ENCODE peak calls at places on chromosome 7, in nine cellular contexts. D, N, E, Y, I, X, T, G and P are unnamed samples.

GRCh38 chr7:152851326-152851725 is 91.8 kb downstream of the ACTR3B start:
- DNase-seq in Y (no peak), D (no peak), G (no peak), E (no peak), N (no peak), T (no peak), I (no peak), X (no peak), P (no peak)

GRCh38 chr7:157554393-157555238 is 217.8 kb downstream of the DNAJB6 start:
- DNase-seq in Y (peak; percentile 49), I (no peak), N (no peak), G (no peak), X (no peak), D (no peak), T (no peak), E (no peak), P (no peak)

GRCh38 chr7:129793506-129794310 is 159.1 kb downstream of the UBE2H start:
- DNase-seq in X (no peak), G (no peak), T (no peak), D (no peak), I (no peak), E (no peak), N (no peak), Y (peak; percentile 47), P (no peak)

GRCh38 chr7:44331682-44332081 is 6.3 kb upstream of the CAMK2B start:
- DNase-seq in E (no peak), Y (no peak), G (no peak), X (no peak), I (no peak), T (no peak), N (peak; percentile 51), D (no peak), P (no peak)

GRCh38 chr7:156318426-156318825 is 322.1 kb upstream of the RNF32 start:
- DNase-seq in D (no peak), N (no peak), E (no peak), X (no peak), G (no peak), Y (no peak), I (no peak), T (no peak), P (no peak)

GRCh38 chr7:129108583-129108982 is 35.9 kb upstream of the TSPAN33 start:
- DNase-seq in D (no peak), I (no peak), E (no peak), Y (no peak), N (peak; percentile 28), T (no peak), G (no peak), X (no peak), P (no peak)

GRCh38 chr7:126845331-126845730 is 407.4 kb downstream of the GRM8 start:
- DNase-seq in D (no peak), T (no peak), E (no peak), G (no peak), Y (no peak), N (peak; percentile 4), I (no peak), X (no peak), P (no peak)

GRCh38 chr7:27208998-27209397 is 9.1 kb upstream of the HOXA13 start:
- DNase-seq in G (no peak), X (no peak), N (no peak), T (no peak), E (no peak), D (no peak), Y (no peak), I (no peak), P (no peak)

GRCh38 chr7:94913391-94913790 is 6.0 kb downstream of the PPP1R9A start:
- DNase-seq in X (no peak), G (no peak), D (no peak), I (no peak), E (no peak), N (no peak), T (no peak), Y (no peak), P (no peak)

GRCh38 chr7:31443457-31443856 is 70.4 kb upstream of the ITPRID1 start:
- DNase-seq in X (no peak), D (no peak), G (peak; percentile 20), I (no peak), N (peak; percentile 42), T (peak; percentile 23), Y (no peak), E (peak; percentile 48), P (peak; percentile 57)

GRCh38 chr7:157439761-157440160 is 103.0 kb downstream of the DNAJB6 start:
- DNase-seq in E (no peak), Y (peak; percentile 47), T (no peak), N (no peak), X (no peak), D (no peak), I (no peak), G (no peak), P (no peak)

GRCh38 chr7:116671681-116672595 is at the start of gene MET:
- DNase-seq in Y (peak; percentile 86), G (peak; percentile 90), I (peak; percentile 77), X (peak; percentile 82), T (peak; percentile 60), E (peak; percentile 75), N (peak; percentile 81), D (peak; percentile 66), P (peak; percentile 93)

GRCh38 chr7:70940597-70940996 is 191.3 kb upstream of the GALNT17 start:
- DNase-seq in E (no peak), D (no peak), N (no peak), I (no peak), G (no peak), T (no peak), Y (no peak), X (no peak), P (no peak)

GRCh38 chr7:1418505-1419309 is 40.6 kb downstream of the MICALL2 start:
- DNase-seq in I (no peak), Y (no peak), D (no peak), X (no peak), E (peak; percentile 51), N (peak; percentile 15), T (no peak), G (no peak), P (peak; percentile 30)

GRCh38 chr7:36021917-36022550 is 131.0 kb upstream of the EEPD1 start:
- DNase-seq in I (no peak), G (no peak), N (no peak), D (no peak), E (no peak), T (peak; percentile 27), X (no peak), Y (no peak), P (no peak)

GRCh38 chr7:28169166-28169713 is 11.4 kb downstream of the JAZF1 start:
- DNase-seq in X (no peak), G (no peak), I (no peak), Y (no peak), T (no peak), E (peak; percentile 42), D (no peak), N (peak; percentile 39), P (no peak)

GRCh38 chr7:22256702-22257101 is 100.3 kb downstream of the RAPGEF5 start:
- DNase-seq in D (no peak), G (no peak), N (peak; percentile 36), Y (no peak), I (no peak), T (no peak), E (no peak), X (no peak), P (no peak)
- TF ChIP-seq CTCF in D (no peak), G (peak; percentile 15), N (no peak), Y (no peak), I (no peak), T (no peak), E (no peak), X (no peak), P (no peak)

GRCh38 chr7:100364480-100364879 is 6.6 kb downstream of the PILRB start:
- DNase-seq in Y (no peak), N (no peak), X (no peak), I (no peak), E (no peak), T (no peak), D (no peak), G (no peak), P (no peak)
- TF ChIP-seq CTCF in Y (no peak), N (no peak), X (no peak), I (no peak), E (no peak), T (no peak), D (no peak), G (no peak), P (no peak)

DNA sequence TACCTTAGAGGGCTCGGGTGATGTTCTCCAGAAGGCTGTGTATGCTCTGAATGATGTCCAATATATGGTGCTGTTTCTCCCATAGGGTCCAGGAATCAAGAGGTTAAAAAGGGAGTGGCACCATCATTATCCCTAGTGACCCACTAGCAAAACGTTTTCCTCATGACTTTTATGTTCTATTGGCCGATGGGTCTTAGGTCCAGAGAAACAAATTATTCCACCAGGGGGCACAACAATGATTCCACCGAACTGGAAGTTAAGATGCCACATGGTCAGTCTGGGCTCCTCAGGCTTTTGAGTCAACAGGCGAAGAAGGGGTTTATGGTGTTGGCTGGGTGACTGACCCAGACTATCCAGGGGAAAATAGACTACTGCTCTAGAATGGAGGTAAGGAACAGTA is 256.1 kb downstream of the COBL start:
- DNase-seq in T (no peak), G (no peak), X (no peak), Y (no peak), D (no peak), E (peak; percentile 16), N (no peak), I (no peak), P (peak; percentile 26)
- TF ChIP-seq CTCF in T (no peak), G (no peak), X (no peak), Y (no peak), D (no peak), E (no peak), N (peak; percentile 13), I (no peak), P (no peak)

GRCh38 chr7:142590077-142590476 is 159.2 kb upstream of the PRSS1 start:
- DNase-seq in I (no peak), G (no peak), T (no peak), X (no peak), Y (no peak), D (no peak), E (no peak), N (no peak), P (no peak)

GRCh38 chr7:142586611-142587010 is 162.7 kb upstream of the PRSS1 start:
- DNase-seq in X (no peak), E (no peak), I (no peak), N (no peak), Y (no peak), G (no peak), T (no peak), D (no peak), P (no peak)

GRCh38 chr7:142584765-142585164 is 164.5 kb upstream of the PRSS1 start:
- DNase-seq in G (no peak), I (no peak), X (no peak), Y (no peak), T (no peak), D (no peak), N (peak; percentile 70), E (peak; percentile 51), P (no peak)

GRCh38 chr7:142585425-142585824 is 163.8 kb upstream of the PRSS1 start:
- DNase-seq in D (no peak), T (no peak), Y (no peak), N (peak; percentile 59), X (no peak), G (no peak), I (no peak), E (no peak), P (no peak)

GRCh38 chr7:142587578-142588191 is 161.6 kb upstream of the PRSS1 start:
- DNase-seq in I (no peak), D (peak; percentile 15), X (no peak), N (peak; percentile 94), Y (no peak), G (peak; percentile 83), E (peak; percentile 87), T (peak; percentile 31), P (peak; percentile 85)
- TF ChIP-seq CTCF in I (peak; percentile 60), D (no peak), X (no peak), N (peak; percentile 96), Y (no peak), G (peak; percentile 88), E (peak; percentile 96), T (peak; percentile 83), P (peak; percentile 63)